ENCODE peak calls at places on chromosomes 2 and 18, in five cellular contexts. One of them, this sample, is unnamed.

GRCh38 chr2:30714811-30715709 is 92.2 kb downstream of the CAPN13 start:
- DNase-seq in NCI-H460: no peak
- DNase-seq in T-helper 17 cell: no peak
- DNase-seq in aorta: no peak
- DNase-seq in EL: no peak
- DNase-seq in this sample: no peak

GRCh38 chr2:133848111-133848649 is 279.9 kb upstream of the NCKAP5 start:
- DNase-seq in NCI-H460: no peak
- DNase-seq in T-helper 17 cell: no peak
- DNase-seq in aorta: no peak
- DNase-seq in EL: no peak
- DNase-seq in this sample: no peak

GRCh38 chr2:231452799-231453508 is 11.3 kb downstream of the NCL start:
- DNase-seq in NCI-H460: no peak
- DNase-seq in T-helper 17 cell: no peak
- DNase-seq in aorta: no peak
- DNase-seq in EL: peak
- DNase-seq in this sample: peak

GRCh38 chr2:20414806-20415205 is 32.1 kb upstream of the RHOB start:
- DNase-seq in NCI-H460: no peak
- DNase-seq in T-helper 17 cell: no peak
- DNase-seq in aorta: peak
- DNase-seq in EL: no peak
- DNase-seq in this sample: no peak

GRCh38 chr2:143674055-143674454 is 544.8 kb downstream of the ARHGAP15 start:
- DNase-seq in NCI-H460: no peak
- DNase-seq in T-helper 17 cell: no peak
- DNase-seq in aorta: no peak
- DNase-seq in EL: no peak
- DNase-seq in this sample: no peak

GRCh38 chr18:79925656-79925979 is 25.8 kb downstream of the SLC66A2 start:
- DNase-seq in NCI-H460: no peak
- DNase-seq in T-helper 17 cell: no peak
- DNase-seq in aorta: no peak
- DNase-seq in EL: no peak
- DNase-seq in this sample: no peak

GRCh38 chr2:240703417-240704341 is 12.0 kb downstream of the AQP12A start:
- DNase-seq in NCI-H460: no peak
- DNase-seq in T-helper 17 cell: no peak
- DNase-seq in aorta: peak
- DNase-seq in EL: no peak
- DNase-seq in this sample: peak

GRCh38 chr2:182148344-182148743 is 162.7 kb downstream of the PPP1R1C start:
- DNase-seq in NCI-H460: no peak
- DNase-seq in T-helper 17 cell: no peak
- DNase-seq in aorta: no peak
- DNase-seq in EL: peak
- DNase-seq in this sample: no peak

GRCh38 chr2:177187631-177188312 is 24.8 kb upstream of the HNRNPA3 start:
- DNase-seq in NCI-H460: peak
- DNase-seq in T-helper 17 cell: no peak
- DNase-seq in aorta: no peak
- DNase-seq in EL: peak
- DNase-seq in this sample: peak

GRCh38 chr2:240347373-240347940 is 88.0 kb upstream of the GPC1 start:
- DNase-seq in NCI-H460: no peak
- DNase-seq in T-helper 17 cell: no peak
- DNase-seq in aorta: no peak
- DNase-seq in EL: no peak
- DNase-seq in this sample: no peak

GRCh38 chr2:176188969-176189665 is 649 bp downstream of the HOXD1 start:
- DNase-seq in NCI-H460: no peak
- DNase-seq in T-helper 17 cell: no peak
- DNase-seq in aorta: no peak
- DNase-seq in EL: no peak
- DNase-seq in this sample: peak

GRCh38 chr2:187174582-187174981 is 273.5 kb downstream of the CALCRL start:
- DNase-seq in NCI-H460: peak
- DNase-seq in T-helper 17 cell: no peak
- DNase-seq in aorta: no peak
- DNase-seq in EL: no peak
- DNase-seq in this sample: peak

GRCh38 chr18:75408554-75409506 is 18.7 kb downstream of the SMIM21 start:
- DNase-seq in NCI-H460: peak
- DNase-seq in T-helper 17 cell: no peak
- DNase-seq in aorta: no peak
- DNase-seq in EL: peak
- DNase-seq in this sample: peak

GRCh38 chr18:66873899-66874298 is 270.0 kb upstream of the CDH19 start:
- DNase-seq in NCI-H460: no peak
- DNase-seq in T-helper 17 cell: no peak
- DNase-seq in aorta: no peak
- DNase-seq in EL: no peak
- DNase-seq in this sample: peak

GRCh38 chr18:60838677-60839076 is 466.1 kb upstream of the MC4R start:
- DNase-seq in NCI-H460: no peak
- DNase-seq in T-helper 17 cell: no peak
- DNase-seq in aorta: no peak
- DNase-seq in EL: no peak
- DNase-seq in this sample: no peak

This sample was measured in NCI-H69.